ENCODE peak calls at places on chromosome X, in four cellular contexts. V is K562, T is GM12878, A is H1. Z is an unnamed sample. For H3K4me1, the result is how much of the 10 kb centered on the place peaks cover.

GRCh38 chrX:56498756-56499155 is 64.7 kb upstream of the UBQLN2 start:
- DNase-seq in V (no peak), A (no peak), T (no peak), Z (no peak)

GRCh38 chrX:103253608-103254007 is 1.3 kb downstream of the TCEAL8 start:
- DNase-seq in V (peak), T (no peak), A (no peak), Z (no peak)

GRCh38 chrX:21412029-21412428 is 37.8 kb downstream of the CNKSR2 start:
- DNase-seq in T (no peak), A (no peak), V (no peak), Z (no peak)

GRCh38 chrX:17413228-17413627 is 38.2 kb downstream of the NHS start:
- DNase-seq in T (no peak), V (no peak), A (no peak), Z (peak)

GRCh38 chrX:39619182-39620009 is 478.4 kb downstream of the BCOR start:
- DNase-seq in A (no peak), T (no peak), V (peak), Z (no peak)

GRCh38 chrX:40099046-40099968 is 1.5 kb upstream of the BCOR start:
- DNase-seq in A (peak), T (peak), V (peak), Z (no peak)

GRCh38 chrX:38375888-38376287 is 23.5 kb downstream of the OTC start:
- DNase-seq in A (no peak), V (peak), T (no peak), Z (peak)

GRCh38 chrX:75784689-75785491 is at the start of gene MAGEE2:
- DNase-seq in T (no peak), A (no peak), V (no peak), Z (no peak)

GRCh38 chrX:19824603-19825002 is 62.8 kb downstream of the SH3KBP1 start:
- DNase-seq in V (no peak), T (no peak), A (no peak), Z (no peak)

GRCh38 chrX:129600981-129601424 is 53.8 kb downstream of the APLN start:
- DNase-seq in A (no peak), V (peak), T (no peak), Z (no peak)

GRCh38 chrX:130831347-130831722 is 71.7 kb downstream of the ENOX2 start:
- DNase-seq in T (no peak), V (no peak), A (no peak), Z (no peak)

GRCh38 chrX:107880054-107880610 is 54.5 kb downstream of the MID2 start:
- DNase-seq in T (no peak), V (no peak), A (no peak), Z (peak)

GRCh38 chrX:56762707-56763555 is 33.9 kb downstream of the NBDY start:
- DNase-seq in T (no peak), A (no peak), V (no peak), Z (no peak)

GRCh38 chrX:46574337-46574940 is 874 bp downstream of the CHST7 start:
- DNase-seq in V (no peak), T (no peak), A (peak), Z (no peak)

GRCh38 chrX:38006283-38006682 is at the start of gene SYTL5:
- DNase-seq in V (peak), T (no peak), A (no peak), Z (no peak)

GRCh38 chrX:41561045-41561444 is 113.9 kb downstream of the NYX start:
- DNase-seq in V (peak), A (no peak), T (peak), Z (no peak)

GRCh38 chrX:69055193-69055592 is 110.1 kb downstream of the PJA1 start:
- DNase-seq in A (peak), T (no peak), V (no peak), Z (no peak)

GRCh38 chrX:141632124-141632523 is 42.6 kb downstream of the SPANXA2 start:
- DNase-seq in T (no peak), V (no peak), A (no peak), Z (no peak)

GRCh38 chrX:147550217-147550616 is 361.5 kb upstream of the FMR1 start:
- DNase-seq in V (peak), A (peak), T (no peak), Z (no peak)

GRCh38 chrX:24334473-24334872 is 20.6 kb upstream of the SUPT20HL2 start:
- DNase-seq in V (no peak), T (no peak), A (no peak), Z (no peak)

GRCh38 chrX:119880076-119880475 is 8.4 kb downstream of the NDUFA1 start:
- DNase-seq in T (no peak), A (no peak), V (no peak), Z (no peak)

GRCh38 chrX:111492085-111492484 is 19.4 kb upstream of the SERTM2 start:
- DNase-seq in V (no peak), T (no peak), A (no peak), Z (no peak)
- TF ChIP-seq EGR1 in V (no peak), T (no peak), A (no peak), Z (no peak)

DNA sequence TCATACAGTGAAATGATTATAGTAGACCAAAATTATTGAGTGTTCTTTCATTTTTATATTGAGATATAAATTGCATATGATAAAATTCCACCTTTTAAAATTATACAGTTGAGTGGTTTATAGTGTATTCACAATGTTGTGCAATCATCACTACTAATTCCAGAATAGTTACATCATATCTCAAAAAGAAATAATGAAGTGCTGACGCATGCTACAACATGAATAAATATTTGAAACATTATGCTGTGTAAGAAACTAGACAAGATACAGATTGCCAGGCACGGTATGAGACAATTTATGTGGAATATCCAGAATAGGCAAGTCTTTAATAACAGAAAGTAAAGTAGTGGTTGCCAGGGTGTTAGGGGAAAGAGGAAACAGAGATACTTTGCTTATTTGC is 871.7 kb downstream of the FAM133A start:
- DNase-seq in V (no peak), T (no peak), A (no peak), Z (no peak)
- TF ChIP-seq YY1 in V (no peak), T (no peak), A (no peak), Z (no peak)

GRCh38 chrX:11791537-11791936 is 33.5 kb downstream of the MSL3 start:
- DNase-seq in V (no peak), A (no peak), T (no peak), Z (no peak)

GRCh38 chrX:11791090-11791489 is 33.1 kb downstream of the MSL3 start:
- DNase-seq in A (no peak), V (no peak), T (no peak), Z (no peak)

GRCh38 chrX:11792461-11793421 is 34.7 kb downstream of the MSL3 start:
- DNase-seq in T (peak), A (no peak), V (no peak), Z (no peak)

GRCh38 chrX:11787564-11787963 is 29.5 kb downstream of the MSL3 start:
- DNase-seq in T (no peak), V (peak), A (peak), Z (peak)

GRCh38 chrX:11789809-11790208 is 31.8 kb downstream of the MSL3 start:
- DNase-seq in T (peak), V (no peak), A (no peak), Z (no peak)
- H3K4me1 ChIP-seq in T (under half), V (under half), A (under half), Z (under half)

GRCh38 chrX:44474410-44474809 is 68.2 kb downstream of the FUNDC1 start:
- DNase-seq in T (no peak), V (no peak), A (no peak), Z (no peak)
- TF ChIP-seq EGR1 in T (no peak), V (no peak), A (no peak), Z (no peak)